ENCODE peak calls at places on chromosome 15, in ten cellular contexts. S, W, K, A, Y, C, D, M, R and P are unnamed samples.
A peak's percentile ranks its signal among the peaks of the same experiment; 100 is the strongest.

GRCh38 chr15:84894743-84895425 is 10.4 kb downstream of the SLC28A1 start:
- DNase-seq in W (no peak), K (no peak), M (no peak), D (no peak), Y (no peak), C (no peak), S (peak; percentile 61), A (no peak), R (no peak), P (no peak)

GRCh38 chr15:64991536-64992135 is 1.9 kb upstream of the SPG21 start:
- DNase-seq in D (no peak), A (no peak), M (no peak), Y (no peak), R (no peak), K (no peak), S (no peak), C (no peak), W (no peak), P (no peak)

GRCh38 chr15:92012368-92012629 is 158.8 kb downstream of the SLCO3A1 start:
- DNase-seq in K (no peak), M (no peak), R (no peak), C (no peak), W (peak; percentile 41), S (no peak), D (no peak), A (no peak), Y (no peak), P (no peak)

GRCh38 chr15:32733276-32733675 is 15.5 kb downstream of the GREM1 start:
- DNase-seq in S (no peak), C (no peak), R (no peak), A (no peak), W (peak; percentile 76), M (no peak), Y (no peak), D (no peak), K (no peak), P (no peak)

GRCh38 chr15:65873271-65873670 is 4.0 kb downstream of the RAB11A start:
- DNase-seq in D (no peak), M (no peak), Y (no peak), C (no peak), A (no peak), K (no peak), S (no peak), W (no peak), R (no peak), P (no peak)

GRCh38 chr15:48581221-48581620 is 64.3 kb downstream of the FBN1 start:
- DNase-seq in S (no peak), C (no peak), D (no peak), Y (no peak), A (no peak), W (no peak), R (no peak), M (no peak), K (no peak), P (no peak)

GRCh38 chr15:26967719-26968269 is 3.2 kb upstream of the GABRG3 start:
- DNase-seq in D (no peak), C (no peak), K (no peak), S (no peak), Y (no peak), W (peak; percentile 69), A (no peak), M (no peak), R (no peak), P (no peak)

GRCh38 chr15:95840004-95840403 is 490.5 kb upstream of the NR2F2 start:
- DNase-seq in K (no peak), R (peak; percentile 57), C (peak; percentile 68), S (no peak), A (peak; percentile 49), W (peak; percentile 87), M (no peak), D (peak; percentile 86), Y (peak; percentile 24), P (no peak)

GRCh38 chr15:85750319-85750806 is 44.4 kb downstream of the KLHL25 start:
- DNase-seq in W (peak; percentile 75), C (peak; percentile 18), R (peak; percentile 40), S (no peak), A (peak; percentile 52), M (no peak), K (peak; percentile 84), D (peak; percentile 90), Y (no peak), P (peak; percentile 54)

GRCh38 chr15:34987623-34987981 is 485 bp downstream of the ZNF770 start:
- DNase-seq in R (no peak), K (no peak), A (no peak), D (no peak), S (no peak), M (no peak), C (no peak), Y (no peak), W (no peak), P (no peak)

GRCh38 chr15:23644829-23645228 is 2.8 kb downstream of the MAGEL2 start:
- DNase-seq in Y (no peak), S (no peak), C (no peak), D (no peak), A (no peak), R (no peak), W (no peak), K (no peak), M (no peak), P (no peak)

GRCh38 chr15:31294067-31294466 is 32.6 kb upstream of the KLF13 start:
- DNase-seq in Y (no peak), R (no peak), W (no peak), M (no peak), S (no peak), D (no peak), K (no peak), C (no peak), A (peak; percentile 17), P (peak; percentile 19)

GRCh38 chr15:78093242-78094020 is 1.1 kb downstream of the SH2D7 start:
- DNase-seq in D (no peak), M (no peak), S (no peak), A (peak; percentile 38), R (no peak), C (peak; percentile 65), Y (no peak), W (peak; percentile 96), K (no peak), P (peak; percentile 55)

GRCh38 chr15:70241561-70242320 is 144.0 kb upstream of the TLE3 start:
- DNase-seq in R (no peak), Y (no peak), A (peak; percentile 19), C (no peak), W (no peak), M (no peak), D (no peak), S (no peak), K (no peak), P (peak; percentile 60)

GRCh38 chr15:38588672-38589071 is 24.1 kb upstream of the RASGRP1 start:
- DNase-seq in C (no peak), Y (no peak), W (peak; percentile 38), K (no peak), D (no peak), S (no peak), A (no peak), R (no peak), M (no peak), P (no peak)

GRCh38 chr15:69095280-69095679 is 65.2 kb upstream of the GLCE start:
- DNase-seq in K (no peak), M (no peak), R (no peak), C (no peak), W (no peak), D (no peak), Y (no peak), A (no peak), S (no peak), P (no peak)

GRCh38 chr15:69099976-69100375 is 60.5 kb upstream of the GLCE start:
- DNase-seq in S (no peak), W (no peak), D (no peak), M (no peak), K (no peak), Y (no peak), C (no peak), A (no peak), R (no peak), P (no peak)

GRCh38 chr15:69096197-69096596 is 64.2 kb upstream of the GLCE start:
- DNase-seq in R (no peak), D (no peak), C (no peak), A (no peak), M (no peak), W (no peak), K (no peak), Y (no peak), S (no peak), P (no peak)

GRCh38 chr15:69100821-69101220 is 59.6 kb upstream of the GLCE start:
- DNase-seq in C (no peak), S (no peak), K (no peak), R (no peak), A (no peak), W (no peak), Y (no peak), D (no peak), M (no peak), P (no peak)

DNA sequence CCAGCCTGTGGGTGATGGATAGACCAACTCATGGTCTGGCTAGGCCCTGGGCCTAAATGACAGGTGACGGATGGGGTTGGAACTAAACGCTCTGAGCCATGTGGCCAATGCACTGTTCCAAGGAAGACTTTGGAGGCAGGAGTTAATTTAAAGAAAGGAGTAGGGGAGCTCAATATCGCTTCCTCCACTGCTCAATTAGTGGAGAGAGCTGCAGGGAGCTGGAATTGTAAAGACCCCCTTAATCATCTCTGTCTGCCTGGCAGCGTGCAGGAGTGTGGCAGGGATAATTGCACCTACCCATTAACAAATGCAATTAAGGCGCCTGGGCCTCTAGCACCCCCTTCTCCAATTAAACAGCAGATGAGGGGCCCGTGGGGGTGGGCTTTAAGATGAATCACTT is 61.7 kb upstream of the GLCE start:
- DNase-seq in W (no peak), K (no peak), D (no peak), R (no peak), M (no peak), Y (no peak), A (no peak), C (no peak), S (no peak), P (no peak)
- H3K4me3 ChIP-seq in W (no peak overlapping the region), K (no peak overlapping the region), D (no peak overlapping the region), R (no peak overlapping the region), M (no peak overlapping the region), Y (no peak overlapping the region), A (no peak overlapping the region), C (no peak overlapping the region), S (no peak overlapping the region), P (no peak overlapping the region)

GRCh38 chr15:57651445-57651844 is 55.1 kb upstream of the POLR2M start:
- DNase-seq in C (no peak), R (no peak), M (no peak), S (no peak), A (no peak), W (no peak), D (no peak), Y (no peak), K (no peak), P (no peak)
- H3K27ac ChIP-seq in C (no peak overlapping the region), R (no peak overlapping the region), M (no peak overlapping the region), S (no peak overlapping the region), A (no peak overlapping the region), W (no peak overlapping the region), D (no peak overlapping the region), Y (no peak overlapping the region), K (no peak overlapping the region), P (no peak overlapping the region)

GRCh38 chr15:36888018-36888992 is 212.0 kb downstream of the MEIS2 start:
- DNase-seq in R (no peak), A (no peak), K (no peak), C (no peak), M (no peak), D (peak; percentile 72), S (no peak), W (peak; percentile 71), Y (peak; percentile 40), P (no peak)
- H3K4me3 ChIP-seq in R (no peak overlapping the region), A (no peak overlapping the region), K (peak overlapping the region; percentile 37), C (no peak overlapping the region), M (peak overlapping the region; percentile 38), D (peak overlapping the region; percentile 70), S (no peak overlapping the region), W (peak overlapping the region; percentile 47), Y (no peak overlapping the region), P (no peak overlapping the region)

GRCh38 chr15:42919308-42919707 is 1.3 kb downstream of the TTBK2 start:
- DNase-seq in M (no peak), D (no peak), A (no peak), Y (no peak), W (no peak), R (no peak), S (no peak), C (no peak), K (no peak), P (no peak)
- H3K27ac ChIP-seq in M (no peak overlapping the region), D (peak overlapping the region; percentile 89), A (no peak overlapping the region), Y (peak overlapping the region; percentile 82), W (no peak overlapping the region), R (peak overlapping the region; percentile 89), S (no peak overlapping the region), C (no peak overlapping the region), K (peak overlapping the region; percentile 95), P (peak overlapping the region; percentile 55)